ENCODE peak calls at places on chromosomes 4 and X, in eight cellular contexts. V, C, K, J, P, Q, G and T are unnamed samples. For H3K4me1, the result is how much of the 10 kb centered on the place peaks cover.

GRCh38 chr4:167883271-167883670 is 209.1 kb upstream of the ANXA10 start:
- DNase-seq in V (no peak), C (no peak), K (no peak), J (no peak), P (no peak), Q (no peak), G (no peak), T (no peak)

GRCh38 chr4:89588366-89588765 is 248.6 kb downstream of the SNCA start:
- DNase-seq in V (no peak), C (no peak), K (no peak), J (no peak), P (no peak), Q (no peak), G (no peak), T (no peak)

GRCh38 chr4:2298548-2298991 is 36.7 kb upstream of the MXD4 start:
- DNase-seq in V (no peak), C (no peak), K (no peak), J (no peak), P (no peak), Q (no peak), G (no peak), T (no peak)

GRCh38 chr4:145278341-145279121 is 98.1 kb upstream of the OTUD4 start:
- DNase-seq in V (no peak), C (no peak), K (no peak), J (no peak), P (peak), Q (no peak), G (peak), T (no peak)

GRCh38 chrX:10016516-10017132 is 49.5 kb downstream of the CLDN34 start:
- DNase-seq in V (no peak), C (no peak), K (no peak), J (no peak), P (no peak), Q (no peak), G (no peak), T (no peak)

GRCh38 chrX:103747199-103747598 is 29.4 kb upstream of the PLP1 start:
- DNase-seq in V (no peak), C (no peak), K (no peak), J (no peak), P (no peak), Q (peak), G (no peak), T (no peak)

GRCh38 chr4:87491436-87491835 is 37.7 kb downstream of the SPARCL1 start:
- DNase-seq in V (no peak), C (no peak), K (no peak), J (no peak), P (no peak), Q (no peak), G (no peak), T (no peak)

GRCh38 chr4:126761947-126762650 is 870.7 kb upstream of the INTU start:
- DNase-seq in V (no peak), C (no peak), K (no peak), J (no peak), P (no peak), Q (no peak), G (no peak), T (no peak)

GRCh38 chr4:1290165-1290977 is 680 bp downstream of the MAEA start:
- DNase-seq in V (no peak), C (peak), K (peak), J (peak), P (peak), Q (no peak), G (peak), T (no peak)

GRCh38 chr4:122617597-122618593 is 3.0 kb downstream of the IL21 start:
- DNase-seq in V (no peak), C (no peak), K (no peak), J (no peak), P (no peak), Q (no peak), G (no peak), T (no peak)

GRCh38 chrX:38048886-38049285 is 42.5 kb downstream of the SYTL5 start:
- DNase-seq in V (no peak), C (no peak), K (no peak), J (no peak), P (no peak), Q (no peak), G (no peak), T (no peak)

GRCh38 chrX:104430720-104431119 is 135.3 kb upstream of the IL1RAPL2 start:
- DNase-seq in V (no peak), C (no peak), K (no peak), J (no peak), P (no peak), Q (no peak), G (no peak), T (peak)

GRCh38 chrX:150967786-150968185 is 15.3 kb upstream of the HMGB3 start:
- DNase-seq in V (no peak), C (no peak), K (no peak), J (peak), P (no peak), Q (no peak), G (no peak), T (no peak)

GRCh38 chrX:70664726-70665125 is 220.1 kb downstream of the DLG3 start:
- DNase-seq in V (peak), C (peak), K (peak), J (no peak), P (peak), Q (peak), G (no peak), T (no peak)

GRCh38 chr4:30718021-30718888 is 1.9 kb upstream of the PCDH7 start:
- DNase-seq in V (peak), C (no peak), K (no peak), J (no peak), P (peak), Q (peak), G (no peak), T (no peak)

GRCh38 chr4:5706486-5707290 is 1.7 kb downstream of the EVC2 start:
- DNase-seq in V (no peak), C (no peak), K (no peak), J (no peak), P (no peak), Q (no peak), G (no peak), T (no peak)

GRCh38 chr4:5704276-5704675 is 4.1 kb downstream of the EVC2 start:
- DNase-seq in V (no peak), C (no peak), K (no peak), J (no peak), P (no peak), Q (no peak), G (no peak), T (no peak)

GRCh38 chr4:5703831-5704230 is 4.5 kb downstream of the EVC2 start:
- DNase-seq in V (no peak), C (no peak), K (no peak), J (no peak), P (no peak), Q (no peak), G (no peak), T (no peak)

GRCh38 chr4:5707366-5708133 is 809 bp downstream of the EVC2 start:
- DNase-seq in V (no peak), C (no peak), K (no peak), J (no peak), P (no peak), Q (no peak), G (no peak), T (no peak)

GRCh38 chr4:5705672-5706310 is 2.6 kb downstream of the EVC2 start:
- DNase-seq in V (no peak), C (no peak), K (no peak), J (peak), P (no peak), Q (no peak), G (peak), T (no peak)
- H3K4me2 ChIP-seq in V (no peak), C (no peak), K (no peak), J (no peak), P (no peak), Q (no peak), G (no peak), T (no peak)

GRCh38 chrX:114599903-114600302 is 16.0 kb downstream of the HTR2C start:
- DNase-seq in V (no peak), C (no peak), K (no peak), J (no peak), P (no peak), Q (no peak), G (no peak), T (no peak)
- H3K4me3 ChIP-seq in V (no peak), C (no peak), K (no peak), J (no peak), P (no peak), Q (no peak), G (no peak), T (no peak)

DNA sequence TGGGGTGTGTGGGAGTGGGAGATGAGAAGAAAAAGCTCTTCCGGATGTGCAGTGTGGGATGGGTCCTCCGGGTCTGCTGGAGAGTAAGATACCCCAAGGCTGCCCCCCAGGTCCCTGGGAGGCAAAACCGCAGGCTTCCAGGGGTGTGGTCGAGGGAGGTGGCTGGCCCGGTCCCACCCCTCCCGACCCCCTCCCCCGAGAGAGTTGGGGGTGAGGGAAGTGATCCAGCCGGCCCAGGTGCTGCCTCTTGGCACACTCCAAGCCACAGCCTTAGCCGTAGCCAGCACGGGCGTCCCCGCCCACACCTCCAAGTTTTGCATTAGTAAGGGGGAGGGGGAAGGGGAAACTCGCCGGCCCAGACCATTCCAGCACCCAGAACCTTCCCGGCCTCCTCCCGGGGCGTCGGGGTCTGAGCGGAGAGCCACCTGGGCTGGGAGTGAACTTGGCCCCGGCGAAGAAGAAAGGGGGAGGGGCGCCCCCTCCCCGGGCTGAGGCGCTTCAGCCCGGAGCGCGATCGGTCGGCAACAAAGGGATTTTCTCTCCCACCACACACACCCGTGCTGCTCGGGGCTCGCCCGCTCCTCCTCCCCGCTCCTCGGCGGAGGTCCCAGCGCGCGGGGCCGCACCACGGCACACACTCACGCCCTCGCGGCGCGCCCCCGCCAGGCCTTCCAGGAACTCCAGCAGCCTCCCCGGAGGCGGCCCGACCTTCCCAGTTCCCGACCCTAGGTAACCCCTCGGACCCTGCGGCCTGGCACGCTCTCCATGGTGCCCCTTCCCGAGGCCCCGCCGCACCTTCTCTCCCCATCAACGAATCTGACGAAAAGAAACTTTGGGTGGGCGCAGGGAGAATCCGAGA is 14.4 kb downstream of the BCOR start:
- DNase-seq in V (no peak), C (peak), K (no peak), J (no peak), P (no peak), Q (no peak), G (peak), T (no peak)
- H3K4me1 ChIP-seq in V (under half), C (half or more), K (under half), J (under half), P (under half), Q (under half), G (half or more), T (under half)

GRCh38 chr4:26729547-26729946 is 131.1 kb upstream of the STIM2 start:
- DNase-seq in V (no peak), C (no peak), K (no peak), J (no peak), P (no peak), Q (no peak), G (no peak), T (no peak)
- H3K4me2 ChIP-seq in V (no peak), C (no peak), K (no peak), J (no peak), P (no peak), Q (no peak), G (no peak), T (no peak)

GRCh38 chr4:95545526-95545925 is 3.2 kb downstream of the UNC5C start:
- DNase-seq in V (no peak), C (no peak), K (no peak), J (no peak), P (no peak), Q (no peak), G (no peak), T (no peak)
- H3K4me3 ChIP-seq in V (no peak), C (no peak), K (no peak), J (no peak), P (no peak), Q (no peak), G (no peak), T (no peak)

GRCh38 chr4:10105920-10106319 is 10.7 kb downstream of the WDR1 start:
- DNase-seq in V (no peak), C (no peak), K (no peak), J (no peak), P (no peak), Q (no peak), G (no peak), T (no peak)

GRCh38 chr4:10105421-10105820 is 11.2 kb downstream of the WDR1 start:
- DNase-seq in V (no peak), C (no peak), K (no peak), J (no peak), P (no peak), Q (no peak), G (no peak), T (no peak)

GRCh38 chr4:10107111-10108091 is 9.2 kb downstream of the WDR1 start:
- DNase-seq in V (no peak), C (no peak), K (no peak), J (no peak), P (peak), Q (no peak), G (no peak), T (no peak)

GRCh38 chr4:10104991-10105276 is 11.7 kb downstream of the WDR1 start:
- DNase-seq in V (no peak), C (no peak), K (no peak), J (no peak), P (no peak), Q (no peak), G (no peak), T (no peak)

DNA sequence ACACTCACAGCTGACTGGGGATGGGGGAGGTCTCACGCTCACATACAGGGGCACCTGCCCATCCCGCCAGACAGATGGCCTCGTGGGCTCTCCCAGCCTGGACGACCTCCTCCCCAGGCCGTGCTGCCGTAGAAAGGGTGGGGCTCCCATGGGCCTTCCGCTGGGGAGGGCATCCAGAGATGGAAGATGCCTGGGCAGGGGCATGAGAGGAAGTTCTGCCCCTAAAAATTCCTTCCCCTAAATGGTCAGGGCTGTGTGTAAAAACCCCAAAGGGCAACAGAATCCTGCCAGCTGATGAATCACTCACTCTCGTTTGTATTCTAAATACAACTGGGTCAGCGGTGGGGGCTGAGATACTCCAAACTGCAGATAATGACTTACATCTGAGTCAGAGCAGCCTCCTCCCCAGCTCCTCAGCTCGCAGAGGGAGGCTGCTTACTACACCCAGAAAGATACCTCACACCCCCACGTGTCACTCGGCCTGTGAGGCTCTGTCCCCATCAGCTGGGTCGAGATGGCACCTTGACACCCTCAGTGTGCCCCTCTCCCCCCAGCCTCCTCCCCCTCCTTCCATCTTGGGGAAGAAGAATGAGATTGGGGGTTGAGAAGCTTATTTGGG is 10.1 kb downstream of the WDR1 start:
- DNase-seq in V (peak), C (no peak), K (no peak), J (peak), P (peak), Q (no peak), G (peak), T (peak)
- H3K4me1 ChIP-seq in V (half or more), C (under half), K (under half), J (under half), P (half or more), Q (under half), G (under half), T (half or more)

DNA sequence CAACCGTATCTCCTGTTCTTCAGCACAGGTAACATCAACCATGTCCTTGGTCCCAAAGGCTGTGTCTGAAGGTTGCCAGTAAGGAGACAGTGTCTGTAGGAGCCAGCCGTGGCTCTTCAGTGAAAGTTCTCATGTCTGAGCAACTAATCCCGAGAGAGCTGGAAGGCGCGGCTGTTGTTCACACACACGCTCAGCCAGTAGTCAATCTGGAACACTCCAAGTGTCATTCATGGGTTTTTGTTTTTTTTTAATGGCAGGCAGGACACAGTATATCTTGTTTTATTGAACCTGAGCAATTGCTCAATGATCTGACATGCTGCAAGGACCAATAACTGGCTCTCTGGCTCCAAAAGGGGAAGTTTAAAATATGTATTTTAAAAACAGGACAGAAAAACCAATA is 48.4 kb upstream of the MAP3K15 start:
- DNase-seq in V (no peak), C (no peak), K (peak), J (no peak), P (no peak), Q (no peak), G (no peak), T (no peak)
- H3K4me2 ChIP-seq in V (no peak), C (peak), K (peak), J (no peak), P (no peak), Q (no peak), G (no peak), T (no peak)

DNA sequence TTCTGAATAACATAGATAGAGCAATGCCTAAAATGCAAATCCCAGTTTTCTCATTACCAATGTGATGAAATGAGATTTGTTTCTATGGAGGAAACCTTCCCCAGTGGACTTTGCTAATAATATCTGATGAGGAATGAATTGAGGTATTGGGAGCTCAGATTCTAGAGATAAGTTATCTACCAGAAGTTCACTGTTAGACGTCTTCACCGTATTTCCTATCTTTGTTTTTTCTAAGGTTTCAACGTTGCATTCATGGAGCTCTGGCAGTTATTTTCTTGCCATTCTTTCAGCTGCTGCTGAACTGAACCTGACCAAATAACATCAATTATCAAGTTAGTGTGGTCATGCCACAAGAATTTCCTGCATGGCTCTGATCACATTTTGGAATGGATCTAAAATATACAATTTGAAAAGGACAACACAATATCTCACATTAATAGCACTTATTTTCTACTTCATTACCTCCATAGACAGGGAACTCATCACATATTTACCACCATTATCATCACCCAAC is 511.8 kb upstream of the LCORL start:
- DNase-seq in V (no peak), C (no peak), K (no peak), J (no peak), P (no peak), Q (no peak), G (no peak), T (no peak)
- H3K4me3 ChIP-seq in V (no peak), C (no peak), K (no peak), J (no peak), P (no peak), Q (no peak), G (no peak), T (no peak)